ENCODE peak calls at places on chromosomes 1 and 21, in five cellular contexts. R, A, U, Q and B are unnamed samples.

GRCh38 chr21:44927587-44928461 is 7.1 kb upstream of the ITGB2 start:
- DNase-seq in U (no peak), A (peak; percentile 84), R (peak; percentile 68), Q (peak; percentile 45), B (peak; percentile 57)

GRCh38 chr1:240244968-240245628 is 153.4 kb downstream of the FMN2 start:
- DNase-seq in R (no peak), A (no peak), Q (no peak), U (no peak), B (no peak)

GRCh38 chr21:45259206-45259795 is 28.4 kb downstream of the POFUT2 start:
- DNase-seq in A (no peak), U (no peak), R (no peak), Q (no peak), B (no peak)

GRCh38 chr1:199302554-199302953 is 663.7 kb downstream of the PTPRC start:
- DNase-seq in Q (no peak), A (no peak), U (no peak), R (no peak), B (no peak)

GRCh38 chr1:202586018-202586821 is 124.0 kb downstream of the SYT2 start:
- DNase-seq in Q (peak; percentile 37), U (peak; percentile 80), R (no peak), A (no peak), B (peak; percentile 52)

GRCh38 chr1:161227196-161227871 is 1.5 kb downstream of the TOMM40L start:
- DNase-seq in A (peak; percentile 85), U (peak; percentile 85), R (peak; percentile 86), Q (peak; percentile 91), B (peak; percentile 89)

GRCh38 chr1:87167855-87168630 is 160.6 kb upstream of the LMO4 start:
- DNase-seq in A (no peak), R (no peak), U (no peak), Q (no peak), B (no peak)

GRCh38 chr1:41314376-41314775 is 46.9 kb upstream of the FOXO6 start:
- DNase-seq in U (no peak), Q (no peak), R (no peak), A (no peak), B (no peak)

GRCh38 chr1:202270871-202271326 is 70.8 kb downstream of the UBE2T start:
- DNase-seq in A (no peak), Q (no peak), R (no peak), U (no peak), B (no peak)

GRCh38 chr21:45136927-45137611 is 62.7 kb downstream of the ADARB1 start:
- DNase-seq in Q (peak; percentile 93), R (peak; percentile 83), U (peak; percentile 92), A (peak; percentile 38), B (peak; percentile 81)

GRCh38 chr1:25897754-25898153 is 8.5 kb downstream of the STMN1 start:
- DNase-seq in U (no peak), A (no peak), R (no peak), Q (no peak), B (no peak)

GRCh38 chr1:5891736-5892135 is 100.5 kb downstream of the NPHP4 start:
- DNase-seq in A (no peak), Q (no peak), R (peak; percentile 6), U (no peak), B (no peak)

GRCh38 chr21:15506086-15506485 is 223.7 kb upstream of the USP25 start:
- DNase-seq in U (no peak), A (no peak), Q (no peak), R (no peak), B (no peak)

GRCh38 chr1:168137515-168137821 is 738 bp upstream of the GPR161 start:
- DNase-seq in R (no peak), A (no peak), U (no peak), Q (no peak), B (no peak)

GRCh38 chr1:222653178-222653827 is 35.4 kb downstream of the MIA3 start:
- DNase-seq in A (no peak), R (no peak), U (no peak), Q (no peak), B (no peak)

GRCh38 chr1:118485757-118486156 is 300.7 kb upstream of the SPAG17 start:
- DNase-seq in Q (no peak), R (no peak), A (no peak), U (no peak), B (no peak)

GRCh38 chr1:211382182-211382713 is 55.6 kb downstream of the TRAF5 start:
- DNase-seq in A (no peak), R (no peak), Q (no peak), U (no peak), B (no peak)

GRCh38 chr1:114286179-114286578 is 132.5 kb upstream of the SYT6 start:
- DNase-seq in R (no peak), Q (no peak), U (no peak), A (no peak), B (no peak)

GRCh38 chr1:162270016-162270415 is 106.6 kb downstream of the SPATA46 start:
- DNase-seq in A (no peak), Q (no peak), U (no peak), R (no peak), B (no peak)

GRCh38 chr1:221137668-221138067 is 258.4 kb downstream of the HLX start:
- DNase-seq in A (no peak), R (no peak), U (no peak), Q (no peak), B (no peak)

GRCh38 chr1:200258447-200259375 is 151.1 kb downstream of the ZNF281 start:
- DNase-seq in R (no peak), A (no peak), U (no peak), Q (no peak), B (peak; percentile 36)

GRCh38 chr1:51535006-51535592 is 16.0 kb upstream of the EPS15 start:
- DNase-seq in U (peak; percentile 20), R (no peak), Q (peak; percentile 53), A (peak; percentile 11), B (peak; percentile 55)

GRCh38 chr1:19437911-19438310 is 47.4 kb downstream of the CAPZB start:
- DNase-seq in U (no peak), R (peak; percentile 62), Q (peak; percentile 22), A (no peak), B (no peak)

GRCh38 chr1:58755468-58755872 is 28.4 kb downstream of the JUN start:
- DNase-seq in A (peak; percentile 27), U (peak; percentile 15), Q (peak; percentile 76), R (peak; percentile 51), B (peak; percentile 66)

GRCh38 chr1:51421961-51422360 is 91.6 kb upstream of the TTC39A start:
- DNase-seq in R (no peak), U (no peak), A (no peak), Q (peak; percentile 45), B (peak; percentile 7)

GRCh38 chr1:110206261-110206660 is 3.9 kb upstream of the KCNC4 start:
- DNase-seq in U (no peak), A (no peak), R (no peak), Q (no peak), B (no peak)

GRCh38 chr1:147434926-147435325 is 106.4 kb upstream of the BCL9 start:
- DNase-seq in R (no peak), A (no peak), Q (no peak), U (no peak), B (no peak)

GRCh38 chr1:85397490-85398044 is 67.4 kb downstream of the DDAH1 start:
- DNase-seq in Q (no peak), R (no peak), U (no peak), A (no peak), B (no peak)

GRCh38 chr1:99171126-99171813 is 93.0 kb upstream of the PLPPR4 start:
- DNase-seq in Q (peak; percentile 42), A (no peak), R (no peak), U (no peak), B (peak; percentile 11)
- TF ChIP-seq CTCF in Q (no peak), A (no peak), R (no peak), U (no peak), B (no peak)

DNA sequence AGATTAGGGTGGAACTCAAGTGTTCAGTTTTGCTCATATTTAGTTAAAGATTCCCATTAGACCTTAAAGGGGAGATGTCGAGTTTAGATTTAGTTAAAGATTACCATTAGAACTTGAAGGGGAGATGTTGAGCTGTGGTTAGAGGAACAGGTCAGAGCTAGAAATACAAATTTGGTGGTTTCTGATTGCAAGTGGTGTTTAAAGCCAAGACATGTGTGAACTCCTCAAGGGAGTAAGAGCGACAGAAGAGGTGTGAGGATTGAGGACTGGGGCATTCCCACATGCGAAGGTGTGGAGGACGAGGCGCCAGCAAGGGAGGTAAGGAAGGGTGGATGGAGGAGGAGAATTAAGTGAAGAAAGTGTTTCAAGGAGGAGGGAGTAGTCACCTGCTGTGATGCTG is 168.6 kb downstream of the IER5 start:
- DNase-seq in R (no peak), A (no peak), Q (no peak), U (no peak), B (no peak)
- TF ChIP-seq CTCF in R (no peak), A (no peak), Q (no peak), U (no peak), B (no peak)

DNA sequence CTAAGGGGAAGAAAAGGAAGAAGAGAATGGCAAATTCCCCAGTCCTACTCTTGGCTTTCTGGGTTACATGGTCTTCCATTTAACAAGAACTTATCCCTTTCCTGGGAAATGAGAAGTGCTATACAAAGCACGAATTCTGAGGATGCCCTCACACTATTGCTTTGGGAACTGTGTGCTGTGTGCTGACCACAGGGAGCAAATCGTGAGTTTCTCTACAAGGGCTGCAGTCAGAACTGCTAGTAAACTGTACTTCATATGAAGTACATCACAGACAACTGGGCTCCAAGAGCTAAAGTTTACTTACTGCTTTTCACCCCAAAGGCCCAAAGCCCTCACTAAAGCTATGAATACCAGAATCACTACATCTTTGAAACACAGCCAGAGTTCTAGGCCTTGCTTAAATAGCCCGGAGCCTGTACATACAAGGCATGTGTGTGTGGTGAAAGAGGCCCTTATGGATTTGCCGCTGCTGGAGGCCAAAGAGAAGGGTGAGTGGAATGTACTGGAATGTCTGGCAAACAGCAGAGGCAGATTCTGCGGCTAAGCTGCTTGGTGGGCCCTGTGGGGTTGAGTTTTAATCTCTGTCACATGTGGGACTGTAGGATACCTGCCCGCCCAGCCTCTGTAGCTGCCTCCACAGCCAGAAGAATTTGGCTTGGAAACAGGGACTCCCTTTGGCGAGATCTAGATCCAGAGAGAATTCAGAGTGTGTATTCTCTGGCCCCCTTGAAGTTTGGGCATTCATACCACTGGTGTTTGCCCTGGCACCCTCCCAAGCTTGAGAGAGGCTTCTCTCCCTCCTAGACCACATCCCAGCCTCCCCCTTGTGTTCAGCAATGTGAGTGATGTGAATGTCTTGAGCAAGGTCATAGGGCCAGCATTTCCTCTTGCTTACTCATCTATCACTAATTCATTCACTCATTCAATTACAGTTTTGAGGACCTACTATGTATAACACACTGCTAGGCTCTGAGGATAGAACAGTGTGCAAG is 21.9 kb upstream of the TRIM67 start:
- DNase-seq in U (no peak), Q (peak; percentile 26), R (no peak), A (no peak), B (peak; percentile 74)
- TF ChIP-seq CTCF in U (no peak), Q (no peak), R (no peak), A (no peak), B (no peak)

DNA sequence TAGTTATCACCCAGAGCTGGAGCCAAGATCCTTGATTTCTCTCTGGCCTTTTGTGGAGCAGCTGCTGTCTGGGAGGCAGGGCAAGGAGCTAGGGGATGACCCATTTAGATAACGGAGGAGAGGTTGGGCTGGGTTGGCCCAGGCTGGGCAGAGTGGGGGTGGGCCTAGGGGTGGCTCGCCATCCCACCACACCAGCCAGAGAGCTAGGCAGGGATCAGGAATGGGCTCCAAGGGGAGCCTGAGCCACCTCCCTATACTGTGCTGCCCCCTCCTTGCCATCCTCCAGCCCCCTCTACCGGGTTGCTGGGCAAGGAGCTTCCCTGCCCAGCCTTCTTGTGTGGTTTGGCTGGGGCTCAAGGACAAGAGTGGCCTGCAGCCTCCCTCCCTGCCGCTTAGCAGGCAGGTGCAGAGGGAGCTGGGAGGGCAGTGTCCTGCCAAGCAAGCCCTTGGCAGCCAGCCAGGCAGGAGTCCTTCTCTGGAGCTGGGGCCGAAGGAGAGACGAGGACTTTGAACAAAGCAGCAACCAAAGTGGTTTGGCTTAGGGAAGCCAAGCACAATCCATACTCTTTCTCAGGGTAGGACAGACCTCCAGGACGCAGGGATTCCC is 4.1 kb downstream of the NUAK2 start:
- DNase-seq in Q (peak; percentile 87), R (peak; percentile 94), U (peak; percentile 85), A (no peak), B (peak; percentile 93)
- TF ChIP-seq CTCF in Q (no peak), R (no peak), U (peak; percentile 5), A (no peak), B (no peak)

GRCh38 chr1:83834621-83835264 is 164.2 kb downstream of the TTLL7 start:
- DNase-seq in Q (no peak), A (no peak), R (no peak), U (no peak), B (no peak)
- TF ChIP-seq CTCF in Q (no peak), A (no peak), R (no peak), U (no peak), B (no peak)